ENCODE peak calls at places on chromosomes 5 and 9, in four cellular contexts. W is activated CD4-positive, alpha-beta memory T cell treated with anti-CD3 and anti-CD28 coated beads for 36 hours; M is HFF-Myc; D is neural progenitor cell. I is an unnamed sample.

GRCh38 chr5:82165740-82166530 is 112.2 kb downstream of the RPS23 start:
- DNase-seq in W (peak), M (peak), D (peak), I (no peak)

GRCh38 chr9:112112941-112113399 is 62.1 kb downstream of the SUSD1 start:
- DNase-seq in W (peak), M (peak), D (peak), I (no peak)

GRCh38 chr5:53430618-53431252 is 49.7 kb upstream of the FST start:
- DNase-seq in W (no peak), M (no peak), D (peak), I (no peak)

GRCh38 chr5:16902846-16903245 is 33.2 kb downstream of the MYO10 start:
- DNase-seq in W (no peak), M (no peak), D (no peak), I (no peak)

GRCh38 chr9:82490019-82490499 is 501.5 kb downstream of the SPATA31D1 start:
- DNase-seq in W (no peak), M (no peak), D (peak), I (peak)

GRCh38 chr9:121827251-121827967 is 176.0 kb downstream of the DAB2IP start:
- DNase-seq in W (peak), M (no peak), D (peak), I (no peak)

GRCh38 chr9:120655005-120655622 is 59.2 kb downstream of the MEGF9 start:
- DNase-seq in W (no peak), M (no peak), D (no peak), I (no peak)

GRCh38 chr5:78594946-78595921 is 53.3 kb downstream of the LHFPL2 start:
- DNase-seq in W (no peak), M (peak), D (no peak), I (peak)

GRCh38 chr9:20030671-20031070 is 241.8 kb upstream of the SLC24A2 start:
- DNase-seq in W (no peak), M (no peak), D (no peak), I (no peak)

GRCh38 chr5:79935992-79936643 is 54.9 kb downstream of the MTX3 start:
- DNase-seq in W (no peak), M (no peak), D (no peak), I (no peak)

GRCh38 chr9:126664893-126665695 is 51.4 kb downstream of the LMX1B start:
- DNase-seq in W (no peak), M (no peak), D (peak), I (no peak)